ENCODE peak calls at places on chromosome 21, in four cellular contexts. T is suprapubic skin, Q is breast epithelium, V is cardiac muscle cell. J is an unnamed sample. For H3K4me1, the result is how much of the 10 kb centered on the place peaks cover.

GRCh38 chr21:34073749-34074282 is 438 bp downstream of the MRPS6 start:
- DNase-seq in T (peak), Q (no peak), V (peak), J (no peak)

GRCh38 chr21:33393348-33393747 is 9.9 kb upstream of the IFNGR2 start:
- DNase-seq in T (no peak), Q (no peak), V (no peak), J (no peak)

GRCh38 chr21:15415541-15416261 is 314.1 kb upstream of the USP25 start:
- DNase-seq in T (no peak), Q (no peak), V (no peak), J (no peak)

GRCh38 chr21:33115586-33116541 is 45.9 kb downstream of the OLIG1 start:
- DNase-seq in T (no peak), Q (peak), V (no peak), J (no peak)

GRCh38 chr21:39472786-39473185 is 21.0 kb downstream of the SH3BGR start:
- DNase-seq in T (no peak), Q (no peak), V (no peak), J (no peak)

GRCh38 chr21:41932191-41932575 is 21.6 kb downstream of the C2CD2 start:
- DNase-seq in T (no peak), Q (no peak), V (no peak), J (no peak)

GRCh38 chr21:41250519-41250918 is 66.1 kb upstream of the FAM3B start:
- DNase-seq in T (no peak), Q (peak), V (no peak), J (no peak)

GRCh38 chr21:42285569-42286245 is 29.5 kb downstream of the TFF3 start:
- DNase-seq in T (no peak), Q (no peak), V (no peak), J (no peak)

GRCh38 chr21:41703857-41704501 is 62.9 kb downstream of the RIPK4 start:
- DNase-seq in T (no peak), Q (peak), V (no peak), J (no peak)

GRCh38 chr21:34668803-34669148 is at the start of gene CLIC6:
- DNase-seq in T (peak), Q (no peak), V (peak), J (no peak)

GRCh38 chr21:16075594-16076282 is 346.0 kb downstream of the USP25 start:
- DNase-seq in T (no peak), Q (no peak), V (no peak), J (no peak)

GRCh38 chr21:21715286-21715969 is 717.2 kb downstream of the NCAM2 start:
- DNase-seq in T (no peak), Q (no peak), V (no peak), J (no peak)

GRCh38 chr21:41433566-41433965 is 7.5 kb downstream of the MX1 start:
- DNase-seq in T (no peak), Q (no peak), V (no peak), J (no peak)

GRCh38 chr21:45387506-45387905 is 17.5 kb upstream of the COL18A1 start:
- DNase-seq in T (peak), Q (no peak), V (no peak), J (peak)

GRCh38 chr21:35993875-35994490 is 66.3 kb downstream of the SETD4 start:
- DNase-seq in T (no peak), Q (no peak), V (no peak), J (no peak)

GRCh38 chr21:41783476-41784150 is 16.8 kb upstream of the RIPK4 start:
- DNase-seq in T (peak), Q (no peak), V (no peak), J (no peak)

GRCh38 chr21:22993822-22994574 is 1995.8 kb downstream of the NCAM2 start:
- DNase-seq in T (no peak), Q (no peak), V (no peak), J (no peak)

GRCh38 chr21:32559004-32559610 is 26.2 kb downstream of the TCP10L start:
- DNase-seq in T (no peak), Q (no peak), V (no peak), J (no peak)

GRCh38 chr21:42465008-42465878 is 30.8 kb downstream of the RSPH1 start:
- DNase-seq in T (peak), Q (no peak), V (no peak), J (no peak)

GRCh38 chr21:39077816-39078215 is 105.4 kb downstream of the PSMG1 start:
- DNase-seq in T (no peak), Q (no peak), V (no peak), J (peak)

GRCh38 chr21:45408811-45409261 is 3.9 kb downstream of the COL18A1 start:
- DNase-seq in T (no peak), Q (no peak), V (no peak), J (no peak)

GRCh38 chr21:38848187-38848609 is 42.5 kb downstream of the ETS2 start:
- DNase-seq in T (no peak), Q (no peak), V (peak), J (no peak)

GRCh38 chr21:45651921-45652320 is 8.4 kb downstream of the PCBP3 start:
- DNase-seq in T (no peak), Q (no peak), V (no peak), J (no peak)

GRCh38 chr21:34884346-34884929 is 164.7 kb downstream of the RUNX1 start:
- DNase-seq in T (no peak), Q (no peak), V (no peak), J (no peak)

GRCh38 chr21:23949493-23949892 is 1657.8 kb downstream of the MRPL39 start:
- DNase-seq in T (no peak), Q (no peak), V (no peak), J (no peak)

GRCh38 chr21:34834307-34834706 is 165.5 kb downstream of the CLIC6 start:
- DNase-seq in T (no peak), Q (no peak), V (no peak), J (no peak)

GRCh38 chr21:45290948-45291612 is 3.4 kb upstream of the POFUT2 start:
- DNase-seq in T (peak), Q (no peak), V (no peak), J (peak)

GRCh38 chr21:46096997-46097825 is 701 bp upstream of the COL6A2 start:
- DNase-seq in T (peak), Q (peak), V (no peak), J (peak)

GRCh38 chr21:33541756-33542639 is at the start of gene GART:
- DNase-seq in T (peak), Q (peak), V (peak), J (peak)

GRCh38 chr21:35504277-35504676 is 455.2 kb upstream of the RUNX1 start:
- DNase-seq in T (no peak), Q (no peak), V (no peak), J (no peak)

GRCh38 chr21:44626673-44627143 is at the start of gene KRTAP10-9:
- DNase-seq in T (no peak), Q (no peak), V (no peak), J (no peak)

GRCh38 chr21:43808832-43809251 is 19.5 kb downstream of the RRP1 start:
- DNase-seq in T (no peak), Q (no peak), V (no peak), J (no peak)

GRCh38 chr21:19807231-19807630 is 1191.0 kb upstream of the NCAM2 start:
- DNase-seq in T (no peak), Q (no peak), V (no peak), J (no peak)

GRCh38 chr21:42010507-42011493 is 640 bp upstream of the ZBTB21 start:
- DNase-seq in T (peak), Q (peak), V (peak), J (no peak)

DNA sequence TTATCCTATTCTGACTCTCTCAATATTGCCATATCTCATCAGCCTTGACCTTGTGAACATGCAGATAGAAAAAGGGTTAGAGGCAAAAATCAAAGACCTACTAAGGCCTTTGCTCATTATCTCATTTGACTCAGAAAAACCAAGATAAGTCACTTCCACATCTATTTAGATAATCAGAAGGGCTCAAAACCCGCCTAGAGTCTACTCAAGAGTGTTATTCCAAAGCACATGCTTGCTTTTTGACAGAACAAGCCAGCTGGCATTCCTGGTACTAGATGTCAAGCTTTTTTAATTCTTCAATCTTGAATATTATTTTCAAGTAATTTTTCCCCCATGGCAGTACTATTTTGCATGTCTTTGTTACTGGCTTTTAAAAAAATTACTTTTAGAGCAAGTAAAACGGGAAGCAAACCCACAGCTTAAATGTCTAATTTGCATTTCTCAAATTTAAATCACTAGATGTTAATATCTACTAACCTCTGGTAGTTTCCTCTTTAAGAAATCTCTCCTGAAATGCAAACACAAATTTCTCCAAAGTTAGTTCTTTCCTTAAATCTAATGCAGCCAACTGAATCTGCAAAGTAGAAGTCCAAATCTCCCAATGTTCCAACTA is 51.5 kb downstream of the APP start:
- DNase-seq in T (no peak), Q (no peak), V (no peak), J (no peak)
- TF ChIP-seq CTCF in T (no peak), Q (no peak), V (no peak), J (no peak)

DNA sequence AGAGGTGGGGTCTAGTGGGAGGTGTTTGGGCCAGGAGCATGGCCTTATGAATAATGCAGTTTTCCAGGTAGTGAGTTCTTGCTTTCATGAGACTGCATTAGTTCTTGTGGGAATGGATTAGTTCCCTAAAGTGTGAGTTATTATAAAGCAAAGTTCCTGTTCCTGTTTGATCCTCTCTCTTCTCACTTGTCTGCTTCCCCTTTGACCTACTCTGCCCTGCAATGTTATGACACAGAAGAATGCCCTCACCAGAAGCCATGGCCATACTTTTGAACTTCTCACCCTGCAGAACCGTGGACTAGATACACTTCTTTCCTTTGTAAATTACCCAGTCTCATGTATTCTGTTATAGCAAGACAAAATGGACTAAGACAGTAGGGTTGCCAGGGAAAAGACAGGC is 53.6 kb downstream of the MAP3K7CL start:
- DNase-seq in T (no peak), Q (no peak), V (no peak), J (no peak)
- H3K4me1 ChIP-seq in T (under half), Q (under half), V (under half), J (under half)

DNA sequence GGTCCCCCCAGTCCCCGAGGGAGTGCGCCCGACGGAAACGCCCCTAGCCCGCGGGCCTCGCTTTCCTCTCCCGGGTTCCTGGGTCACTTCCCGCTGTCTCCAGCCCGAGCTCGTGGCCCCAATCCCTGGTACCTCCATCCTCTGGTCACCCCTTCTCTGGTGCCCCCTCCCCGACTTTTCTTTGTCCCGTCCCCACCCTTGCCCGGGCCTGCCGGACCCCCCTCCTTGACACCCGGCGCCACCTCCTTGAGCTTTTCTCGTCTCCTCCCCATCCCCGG is 320 bp upstream of the RIPPLY3 start:
- DNase-seq in T (no peak), Q (no peak), V (no peak), J (no peak)
- H3K4me3 ChIP-seq in T (peak), Q (peak), V (peak), J (peak)

GRCh38 chr21:27564684-27565280 is 597.9 kb upstream of the ADAMTS5 start:
- DNase-seq in T (no peak), Q (peak), V (peak), J (no peak)
- TF ChIP-seq CTCF in T (peak), Q (peak), V (peak), J (peak)

GRCh38 chr21:31558839-31559367 is 100.6 kb upstream of the SOD1 start:
- DNase-seq in T (peak), Q (peak), V (peak), J (no peak)

GRCh38 chr21:31556662-31557061 is 102.8 kb upstream of the SOD1 start:
- DNase-seq in T (no peak), Q (no peak), V (no peak), J (no peak)

GRCh38 chr21:31559368-31560119 is 99.9 kb upstream of the SOD1 start:
- DNase-seq in T (peak), Q (peak), V (peak), J (peak)

GRCh38 chr21:31557421-31557955 is 102.0 kb upstream of the SOD1 start:
- DNase-seq in T (no peak), Q (no peak), V (peak), J (no peak)

GRCh38 chr21:31557956-31558838 is 101.3 kb upstream of the SOD1 start:
- DNase-seq in T (no peak), Q (no peak), V (no peak), J (no peak)
- H3K4me1 ChIP-seq in T (under half), Q (under half), V (under half), J (under half)

GRCh38 chr21:37669249-37669648 is 247.0 kb downstream of the KCNJ6 start:
- DNase-seq in T (no peak), Q (no peak), V (no peak), J (no peak)
- H3K4me3 ChIP-seq in T (no peak), Q (no peak), V (no peak), J (no peak)

J was measured in ascending aorta.